ENCODE peak calls at places on chromosomes 4 and X, in ten cellular contexts. O is breast epithelium, M is prostate gland, C is GM12892, E is SK-N-SH, S is K562, L is spleen, G is GM12891, T is stomach, N is suprapubic skin. B is an unnamed sample.

GRCh38 chr4:95059630-95060029 is 301.9 kb downstream of the BMPR1B start:
- DNase-seq in T (no peak), L (no peak), G (no peak), M (no peak), O (no peak), S (no peak), C (no peak), E (peak), N (no peak), B (peak)

GRCh38 chr4:100340534-100341364 is 150.5 kb upstream of the DDIT4L start:
- DNase-seq in T (no peak), G (no peak), E (no peak), S (no peak), N (no peak), L (no peak), O (no peak), C (no peak), M (no peak), B (no peak)

GRCh38 chr4:149973181-149973580 is 105.1 kb upstream of the DCLK2 start:
- DNase-seq in S (no peak), L (no peak), T (no peak), O (no peak), E (no peak), G (no peak), C (no peak), N (no peak), M (no peak), B (no peak)

GRCh38 chr4:173235050-173235449 is 66.4 kb downstream of the GALNT7 start:
- DNase-seq in G (no peak), T (no peak), O (no peak), S (no peak), M (no peak), E (peak), N (no peak), C (no peak), L (no peak), B (no peak)

GRCh38 chr4:55754754-55755350 is 64.7 kb upstream of the EXOC1L start:
- DNase-seq in E (no peak), L (no peak), G (no peak), T (no peak), O (no peak), N (no peak), S (no peak), C (no peak), M (no peak), B (peak)

GRCh38 chr4:102022343-102022742 is 231.8 kb downstream of the BANK1 start:
- DNase-seq in M (no peak), O (no peak), N (no peak), T (no peak), G (no peak), C (no peak), L (no peak), E (no peak), S (no peak), B (peak)

GRCh38 chr4:41692717-41693345 is 55.7 kb downstream of the PHOX2B start:
- DNase-seq in S (peak), E (peak), G (peak), M (peak), N (no peak), L (no peak), O (no peak), C (peak), T (peak), B (peak)

GRCh38 chr4:57214654-57215411 is 104.6 kb upstream of the IGFBP7 start:
- DNase-seq in L (no peak), E (no peak), S (no peak), C (no peak), O (no peak), G (no peak), M (no peak), N (no peak), T (no peak), B (no peak)

GRCh38 chr4:76198411-76199237 is 15.0 kb downstream of the SCARB2 start:
- DNase-seq in M (peak), N (no peak), C (no peak), E (peak), L (no peak), T (peak), S (peak), O (peak), G (no peak), B (peak)

GRCh38 chr4:57442834-57443291 is 332.7 kb upstream of the IGFBP7 start:
- DNase-seq in O (no peak), L (no peak), S (peak), E (peak), M (peak), C (no peak), T (peak), G (no peak), N (no peak), B (peak)

GRCh38 chr4:143374771-143375170 is 38.1 kb downstream of the GAB1 start:
- DNase-seq in G (no peak), E (no peak), L (no peak), S (no peak), M (no peak), N (no peak), C (no peak), O (no peak), T (no peak), B (no peak)

GRCh38 chrX:129961180-129962083 is 21.0 kb upstream of the BCORL1 start:
- DNase-seq in G (peak), E (no peak), L (peak), M (peak), T (peak), S (peak), C (peak), O (peak), N (peak), B (no peak)

DNA sequence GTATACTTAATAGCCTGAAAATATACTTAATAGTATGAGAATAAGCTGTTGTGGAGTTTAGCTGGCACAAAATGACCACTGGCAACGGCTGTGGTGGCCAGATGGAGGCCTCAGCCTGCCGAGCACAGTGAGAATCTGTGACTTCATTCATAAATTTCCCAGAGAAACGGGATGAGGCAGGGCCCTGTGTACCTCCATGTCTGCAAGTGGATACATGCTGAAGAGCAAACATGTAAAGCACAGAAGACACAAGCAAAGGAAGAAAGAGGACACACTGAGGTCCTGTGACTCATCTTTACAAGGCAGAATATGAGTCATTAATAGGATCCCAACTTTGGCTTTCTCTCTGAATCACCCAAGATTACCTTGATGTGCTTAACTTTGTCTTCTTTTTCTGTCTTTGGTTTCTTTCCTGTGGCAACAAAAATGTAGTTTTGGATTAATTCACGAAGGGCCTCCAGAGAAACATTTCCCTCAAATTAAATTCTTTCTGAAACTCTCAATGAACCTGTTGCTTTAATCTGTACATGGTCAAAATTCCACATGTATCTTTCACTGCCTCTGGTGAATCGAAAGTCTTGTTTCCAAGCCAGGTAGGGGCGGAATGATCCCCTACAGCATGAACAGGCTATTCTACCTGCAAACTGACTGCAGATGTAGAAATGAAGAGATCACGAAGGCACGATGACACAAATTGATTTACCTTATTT is 56.4 kb downstream of the IRF2 start:
- DNase-seq in M (peak), N (no peak), L (no peak), C (no peak), S (peak), E (no peak), G (no peak), T (no peak), O (no peak), B (peak)
- TF ChIP-seq POLR2AphosphoS5 in M (peak), N (peak), L (no peak), C (no peak), S (no peak), E (no peak), G (no peak), T (peak), O (no peak), B (no peak)

DNA sequence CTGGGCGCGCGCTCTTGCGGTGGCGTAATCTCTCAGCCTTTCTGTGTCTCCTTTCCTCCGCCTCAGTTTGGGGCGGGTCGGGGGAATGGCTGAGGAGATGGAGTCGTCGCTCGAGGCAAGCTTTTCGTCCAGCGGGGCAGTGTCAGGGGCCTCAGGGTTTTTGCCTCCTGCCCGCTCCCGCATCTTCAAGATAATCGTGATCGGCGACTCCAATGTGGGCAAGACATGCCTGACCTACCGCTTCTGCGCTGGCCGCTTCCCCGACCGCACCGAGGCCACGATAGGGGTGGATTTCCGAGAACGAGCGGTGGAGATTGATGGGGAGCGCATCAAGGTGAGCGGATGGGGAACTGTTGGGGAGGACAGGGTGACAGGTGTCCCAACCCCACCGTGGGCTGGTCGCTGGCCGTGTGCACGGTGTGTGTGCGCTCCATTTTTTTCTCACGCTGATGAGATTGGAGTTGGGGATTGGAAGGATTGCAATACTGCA is at the start of gene RAB33B:
- DNase-seq in N (peak), C (no peak), G (no peak), O (no peak), E (no peak), M (no peak), S (no peak), T (no peak), L (no peak), B (no peak)
- TF ChIP-seq POLR2AphosphoS5 in N (peak), C (no peak), G (no peak), O (peak), E (no peak), M (peak), S (no peak), T (peak), L (peak), B (no peak)

GRCh38 chrX:71296806-71297205 is 4.7 kb upstream of the ITGB1BP2 start:
- DNase-seq in T (no peak), O (no peak), L (no peak), N (no peak), G (no peak), C (no peak), M (no peak), S (no peak), E (no peak), B (no peak)
- TF ChIP-seq POLR2AphosphoS5 in T (no peak), O (no peak), L (no peak), N (no peak), G (no peak), C (peak), M (no peak), S (no peak), E (no peak), B (no peak)

DNA sequence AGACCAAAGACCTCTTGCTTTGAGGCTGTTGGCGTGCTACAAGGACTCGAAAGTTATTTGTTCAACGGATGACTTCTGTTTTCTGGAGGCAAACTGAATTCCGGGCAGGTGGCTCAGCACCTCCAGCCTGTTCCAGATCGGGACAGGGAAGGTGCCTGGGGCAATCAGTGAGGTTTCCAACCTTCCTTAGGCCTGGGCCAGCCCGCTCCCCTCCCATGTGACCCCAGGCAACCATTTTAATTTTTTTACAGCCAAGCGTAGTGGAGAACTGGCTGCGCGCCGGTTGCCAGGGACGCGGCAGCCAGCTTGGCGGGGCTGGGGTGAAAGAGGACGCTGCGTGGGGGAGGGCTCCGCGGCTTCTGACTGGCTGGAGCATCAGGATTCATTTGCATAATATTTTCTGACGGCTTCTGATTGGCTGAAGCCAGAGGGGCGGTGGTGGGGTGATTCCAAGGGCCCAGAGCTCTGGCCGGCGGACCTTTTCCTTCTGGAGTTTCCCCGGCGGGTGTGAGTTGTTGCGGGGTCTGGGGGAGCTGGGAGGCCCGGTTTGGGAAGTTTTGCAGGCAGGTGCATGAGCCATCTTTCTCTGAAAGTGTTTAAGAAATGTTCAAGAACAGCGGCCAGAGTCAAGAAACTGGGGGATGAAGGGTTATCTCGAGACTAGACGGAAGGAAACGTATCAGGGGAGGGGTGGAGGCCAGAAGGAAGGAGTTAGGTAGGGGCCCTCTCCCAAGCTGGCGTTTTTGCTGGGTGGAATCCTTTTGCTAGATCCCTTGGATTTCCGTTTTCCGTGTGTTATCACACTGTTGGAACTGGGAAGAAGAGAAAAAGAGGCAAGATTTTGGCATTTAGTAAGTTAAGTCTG is at the start of gene MID1IP1:
- DNase-seq in L (peak), M (peak), N (peak), C (no peak), S (peak), G (peak), E (peak), O (peak), T (peak), B (peak)
- TF ChIP-seq POLR2AphosphoS5 in L (peak), M (peak), N (no peak), C (no peak), S (peak), G (no peak), E (peak), O (peak), T (peak), B (peak)

GRCh38 chr4:38145033-38145673 is 185.0 kb downstream of the PTTG2 start:
- DNase-seq in G (no peak), S (no peak), N (peak), L (no peak), C (no peak), O (no peak), E (no peak), M (no peak), T (no peak), B (no peak)

GRCh38 chr4:38144029-38144428 is 183.8 kb downstream of the PTTG2 start:
- DNase-seq in C (no peak), O (no peak), G (no peak), N (no peak), E (no peak), T (no peak), S (no peak), L (no peak), M (no peak), B (no peak)

GRCh38 chr4:38140643-38141203 is 180.5 kb downstream of the PTTG2 start:
- DNase-seq in G (no peak), S (no peak), O (no peak), N (no peak), L (no peak), C (no peak), M (no peak), E (no peak), T (no peak), B (no peak)

GRCh38 chr4:38139187-38139586 is 179.0 kb downstream of the PTTG2 start:
- DNase-seq in L (no peak), E (no peak), O (no peak), C (no peak), T (no peak), G (no peak), N (no peak), S (no peak), M (no peak), B (no peak)

DNA sequence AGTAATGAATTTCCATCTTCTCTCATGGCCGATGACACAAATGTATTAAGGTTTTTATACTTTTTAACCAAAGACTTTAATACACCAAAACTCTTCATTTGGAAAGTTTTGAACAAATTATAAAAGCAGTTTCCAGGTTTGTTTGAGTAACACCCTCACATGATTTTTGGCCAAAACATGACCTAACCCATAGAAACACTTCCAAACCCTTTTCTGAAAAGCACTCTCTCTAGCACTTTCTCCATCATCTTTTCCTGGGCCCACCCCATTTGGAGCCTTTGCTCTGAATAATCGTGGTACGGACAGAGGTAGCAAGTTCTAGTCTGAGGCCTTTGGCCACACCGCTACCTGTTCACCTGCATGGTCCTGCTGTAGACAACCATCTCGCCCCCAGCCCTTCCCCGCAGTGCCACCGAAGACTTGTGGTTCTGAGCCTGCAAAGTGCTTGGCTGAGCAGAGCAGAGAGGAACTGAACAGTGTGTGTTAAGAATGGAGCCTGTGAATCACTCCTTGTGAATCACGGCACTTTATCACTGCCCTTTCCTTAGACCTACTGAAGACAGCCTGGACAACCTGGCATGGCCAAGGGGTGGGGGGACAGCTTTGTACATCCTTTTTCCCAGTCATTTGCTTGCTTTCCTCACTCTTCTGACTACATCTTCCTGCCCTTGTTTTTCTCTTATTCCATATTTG is 181.8 kb downstream of the PTTG2 start:
- DNase-seq in M (no peak), S (no peak), N (peak), L (no peak), O (no peak), G (no peak), C (no peak), E (no peak), T (no peak), B (peak)
- TF ChIP-seq POLR2AphosphoS5 in M (no peak), S (no peak), N (no peak), L (no peak), O (no peak), G (no peak), C (no peak), E (no peak), T (no peak), B (no peak)

B was measured in endothelial cell of umbilical vein.